ENCODE peak calls at places on chromosomes 3 and 15, in four cellular contexts. E is HepG2, G is K562, Z is HCT116. W is an unnamed sample. For H3K36me3, the result is how much of the 10 kb centered on the place peaks cover.

GRCh38 chr3:59769132-59769531 is 719.3 kb upstream of the CFAP20DC start:
- DNase-seq in E (no peak), G (no peak), Z (no peak), W (no peak)

GRCh38 chr3:45486136-45486535 is 97.8 kb downstream of the LARS2 start:
- DNase-seq in E (no peak), G (no peak), Z (no peak), W (no peak)

GRCh38 chr3:169847896-169848295 is 21.8 kb downstream of the LRRC31 start:
- DNase-seq in E (no peak), G (no peak), Z (no peak), W (no peak)

GRCh38 chr3:59818033-59818936 is 768.5 kb upstream of the CFAP20DC start:
- DNase-seq in E (no peak), G (peak), Z (peak), W (peak)

GRCh38 chr3:156837130-156837529 is 11.0 kb downstream of the LEKR1 start:
- DNase-seq in E (no peak), G (no peak), Z (no peak), W (no peak)

GRCh38 chr15:63971427-63971805 is 74.9 kb downstream of the DAPK2 start:
- DNase-seq in E (no peak), G (peak), Z (no peak), W (no peak)

GRCh38 chr3:148955544-148956346 is 35.6 kb upstream of the GYG1 start:
- DNase-seq in E (peak), G (no peak), Z (peak), W (no peak)

GRCh38 chr15:80434926-80435720 is 30.9 kb downstream of the ARNT2 start:
- DNase-seq in E (peak), G (no peak), Z (no peak), W (no peak)

GRCh38 chr3:64627471-64628321 is 60.1 kb downstream of the ADAMTS9 start:
- DNase-seq in E (peak), G (no peak), Z (no peak), W (no peak)

GRCh38 chr3:165130709-165131108 is 52.4 kb upstream of the SI start:
- DNase-seq in E (no peak), G (no peak), Z (no peak), W (no peak)

GRCh38 chr3:51360806-51361205 is 24.3 kb upstream of the MANF start:
- DNase-seq in E (no peak), G (no peak), Z (no peak), W (no peak)

GRCh38 chr15:72846027-72846426 is 62.5 kb upstream of the ADPGK start:
- DNase-seq in E (no peak), G (no peak), Z (no peak), W (no peak)

GRCh38 chr3:193662757-193663322 is 69.8 kb downstream of the OPA1 start:
- DNase-seq in E (no peak), G (no peak), Z (no peak), W (no peak)

GRCh38 chr3:186022931-186023330 is 85.1 kb upstream of the TRA2B start:
- DNase-seq in E (no peak), G (no peak), Z (no peak), W (no peak)

GRCh38 chr3:126511291-126511690 is 6.3 kb downstream of the UROC1 start:
- DNase-seq in E (no peak), G (no peak), Z (no peak), W (no peak)

GRCh38 chr3:195441476-195441970 is 1.3 kb downstream of the ACAP2 start:
- DNase-seq in E (peak), G (no peak), Z (no peak), W (no peak)

GRCh38 chr15:80219955-80220354 is 32.1 kb downstream of the CTXND1 start:
- DNase-seq in E (no peak), G (no peak), Z (no peak), W (no peak)

GRCh38 chr15:33341943-33342342 is 31.2 kb downstream of the RYR3 start:
- DNase-seq in E (no peak), G (no peak), Z (no peak), W (no peak)

GRCh38 chr3:14863324-14864100 is 44.8 kb downstream of the FGD5 start:
- DNase-seq in E (no peak), G (no peak), Z (no peak), W (no peak)

GRCh38 chr3:160003520-160004128 is 15.0 kb downstream of the IL12A start:
- DNase-seq in E (peak), G (no peak), Z (peak), W (peak)

GRCh38 chr15:48447058-48447457 is 115.8 kb downstream of the DUT start:
- DNase-seq in E (no peak), G (no peak), Z (no peak), W (no peak)

GRCh38 chr15:59099162-59099685 is 5.7 kb upstream of the CCNB2 start:
- DNase-seq in E (no peak), G (no peak), Z (no peak), W (no peak)

GRCh38 chr3:64345351-64345750 is 120.1 kb upstream of the PRICKLE2 start:
- DNase-seq in E (no peak), G (no peak), Z (no peak), W (no peak)

GRCh38 chr3:130688677-130689076 is 58.0 kb downstream of the PIK3R4 start:
- DNase-seq in E (no peak), G (no peak), Z (no peak), W (no peak)

GRCh38 chr15:38474155-38474757 is 20.3 kb downstream of the FAM98B start:
- DNase-seq in E (peak), G (peak), Z (peak), W (peak)

DNA sequence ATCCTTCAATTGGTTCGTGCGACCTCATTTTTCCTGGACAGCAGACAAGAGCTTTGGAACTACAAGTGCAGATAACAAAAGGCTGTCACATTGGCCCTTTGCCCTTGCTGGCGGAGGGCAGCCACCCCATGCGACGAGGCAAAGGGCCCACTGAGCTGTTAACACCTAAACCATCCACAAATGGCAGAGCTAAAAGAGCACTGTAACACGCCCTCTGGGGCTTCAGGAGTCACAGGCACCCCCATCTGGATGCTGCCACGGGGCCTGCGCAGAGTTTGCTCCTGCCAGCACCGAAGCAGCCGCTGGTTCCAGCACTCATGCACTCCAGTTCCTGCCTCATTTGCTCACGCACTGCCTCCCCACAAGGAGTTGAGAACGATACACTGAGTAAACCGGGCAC is 524.9 kb downstream of the ZNF385D start:
- DNase-seq in E (no peak), G (no peak), Z (no peak), W (no peak)
- H3K4me3 ChIP-seq in E (no peak), G (no peak), Z (no peak), W (no peak)

DNA sequence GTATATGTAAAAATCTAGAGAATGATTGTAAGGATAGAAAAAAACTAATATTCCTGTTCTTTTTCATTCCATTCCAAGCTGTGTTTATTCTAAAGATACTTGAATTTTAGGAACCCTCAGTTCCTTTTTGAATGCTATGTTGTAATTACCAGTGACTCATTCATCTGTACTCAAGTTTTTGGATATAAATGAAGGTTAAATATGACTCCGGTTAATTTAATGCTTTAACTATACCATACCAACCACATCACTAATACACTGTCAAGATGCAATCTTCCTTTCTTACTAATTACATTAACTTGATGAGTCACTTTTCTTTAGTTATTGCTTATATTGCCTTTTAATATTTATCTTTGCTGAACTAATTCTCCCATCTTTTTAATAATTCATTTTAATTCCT is 68.8 kb upstream of the ZNF148 start:
- DNase-seq in E (no peak), G (no peak), Z (no peak), W (no peak)
- TF ChIP-seq TCF7L2 in E (no peak), G (no peak), Z (no peak), W (no peak)

DNA sequence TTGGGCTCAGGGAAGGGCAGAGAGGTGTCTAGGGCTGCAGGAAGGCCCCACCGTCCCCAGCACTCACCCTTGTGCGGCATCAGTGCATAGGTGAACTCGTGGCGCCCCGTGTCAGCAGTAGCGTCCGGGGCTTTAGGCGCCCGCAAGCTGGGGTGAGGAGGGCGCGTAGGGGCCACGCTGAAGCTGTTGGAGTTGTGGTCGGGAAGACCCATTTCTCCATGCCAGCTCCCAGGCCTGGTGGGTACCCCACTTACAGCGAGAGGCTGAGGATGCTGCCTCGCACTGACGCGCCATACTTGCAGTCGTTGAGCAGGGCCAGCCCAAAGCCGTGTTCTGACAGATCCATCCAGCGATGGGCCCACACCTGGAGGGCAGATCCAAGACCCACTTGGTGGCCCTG is 9.7 kb downstream of the NEIL1 start:
- DNase-seq in E (no peak), G (no peak), Z (no peak), W (no peak)
- H3K36me3 ChIP-seq in E (under half), G (half or more), Z (under half), W (under half)

GRCh38 chr15:99707481-99708270 is 25.6 kb downstream of the LYSMD4 start:
- DNase-seq in E (no peak), G (no peak), Z (no peak), W (no peak)
- H3K4me3 ChIP-seq in E (no peak), G (no peak), Z (no peak), W (no peak)

W was measured in Panc1.